ENCODE peak calls at places on chromosome 1, in seven cellular contexts. F is T-helper 2 cell; X is mucosa of gallbladder; K is globus pallidus; W is activated CD8-positive, alpha-beta memory T cell treated with anti-CD3 and anti-CD28 coated beads for 1 hour; A is kidney glomerular epithelial cell; B is ureter. D is an unnamed sample.

GRCh38 chr1:54969879-54970278 is 10.5 kb upstream of the TMEM61 start:
- DNase-seq in F (no peak), X (no peak), K (no peak), W (no peak), A (no peak), B (no peak), D (no peak)

GRCh38 chr1:100609849-100610248 is 71.9 kb downstream of the GPR88 start:
- DNase-seq in K (no peak), B (no peak), X (no peak), F (no peak), W (no peak), A (no peak), D (no peak)

GRCh38 chr1:50929376-50929958 is 30.6 kb downstream of the FAF1 start:
- DNase-seq in K (peak; percentile 50), B (no peak), F (no peak), W (no peak), X (no peak), A (peak; percentile 41), D (no peak)

GRCh38 chr1:206581571-206581981 is 30.7 kb downstream of the EIF2D start:
- DNase-seq in X (peak; percentile 51), F (peak; percentile 59), W (peak; percentile 58), K (no peak), B (no peak), A (no peak), D (no peak)

GRCh38 chr1:177646757-177647730 is 322.8 kb downstream of the SEC16B start:
- DNase-seq in X (no peak), W (no peak), A (no peak), K (no peak), F (no peak), B (no peak), D (no peak)

GRCh38 chr1:109818351-109819325 is 54.9 kb upstream of the EPS8L3 start:
- DNase-seq in A (no peak), K (no peak), F (no peak), B (no peak), W (no peak), X (no peak), D (no peak)

GRCh38 chr1:17438977-17439249 is 564 bp downstream of the RCC2 start:
- DNase-seq in K (no peak), F (no peak), A (no peak), B (no peak), W (no peak), X (no peak), D (no peak)

GRCh38 chr1:23657659-23658275 is 33.8 kb upstream of the RPL11 start:
- DNase-seq in X (peak; percentile 19), K (no peak), A (peak; percentile 36), B (no peak), W (peak; percentile 4), F (peak; percentile 12), D (no peak)

GRCh38 chr1:67814121-67814772 is 19.0 kb downstream of the GNG12 start:
- DNase-seq in X (no peak), W (no peak), B (no peak), K (peak; percentile 37), F (no peak), A (peak; percentile 54), D (no peak)